ENCODE peak calls at places on chromosomes 12 and 14, in nine cellular contexts. S is KG1; E is T-helper 9 cell; Z is AG20443; T is CD8-positive, alpha-beta memory T cell; N is type B pancreatic cell; Q is iPS-NIHi11; W is GM20000; H is NT2/D1. D is an unnamed sample.

GRCh38 chr14:23644919-23645336 is 8.8 kb downstream of the DHRS2 start:
- DNase-seq in S (no peak), E (no peak), Z (no peak), T (no peak), N (no peak), Q (no peak), W (no peak), H (no peak), D (no peak)

GRCh38 chr12:128069359-128069997 is 197.5 kb upstream of the TMEM132C start:
- DNase-seq in S (peak), E (no peak), Z (peak), T (no peak), N (no peak), Q (peak), W (peak), H (peak), D (no peak)

GRCh38 chr14:24481622-24482324 is 26.3 kb downstream of the CMA1 start:
- DNase-seq in S (no peak), E (peak), Z (peak), T (peak), N (no peak), Q (peak), W (peak), H (peak), D (no peak)

GRCh38 chr12:52327086-52327829 is 6.1 kb upstream of the KRT83 start:
- DNase-seq in S (peak), E (peak), Z (peak), T (peak), N (no peak), Q (peak), W (peak), H (peak), D (peak)

GRCh38 chr14:50059773-50060629 is 56.4 kb downstream of the VCPKMT start:
- DNase-seq in S (no peak), E (no peak), Z (no peak), T (no peak), N (no peak), Q (no peak), W (no peak), H (no peak), D (no peak)

GRCh38 chr12:121132601-121133481 is at the start of gene P2RX7:
- DNase-seq in S (peak), E (peak), Z (peak), T (peak), N (no peak), Q (peak), W (peak), H (no peak), D (peak)

GRCh38 chr12:128654462-128654861 is 169.3 kb downstream of the SLC15A4 start:
- DNase-seq in S (no peak), E (no peak), Z (no peak), T (no peak), N (no peak), Q (no peak), W (no peak), H (no peak), D (no peak)

GRCh38 chr12:63911336-63911735 is 66.8 kb downstream of the SRGAP1 start:
- DNase-seq in S (no peak), E (no peak), Z (no peak), T (no peak), N (no peak), Q (no peak), W (no peak), H (no peak), D (no peak)

GRCh38 chr14:71467419-71467818 is 464.8 kb upstream of the RGS6 start:
- DNase-seq in S (no peak), E (no peak), Z (peak), T (no peak), N (no peak), Q (no peak), W (no peak), H (no peak), D (no peak)

GRCh38 chr12:105995986-105996385 is 142.8 kb downstream of the NUAK1 start:
- DNase-seq in S (no peak), E (no peak), Z (peak), T (no peak), N (no peak), Q (no peak), W (no peak), H (no peak), D (no peak)

GRCh38 chr14:94025720-94026119 is 420 bp upstream of the OTUB2 start:
- DNase-seq in S (no peak), E (no peak), Z (no peak), T (no peak), N (no peak), Q (no peak), W (no peak), H (no peak), D (peak)

GRCh38 chr12:56231184-56231582 is 1.3 kb downstream of the SLC39A5 start:
- DNase-seq in S (no peak), E (no peak), Z (no peak), T (no peak), N (no peak), Q (no peak), W (no peak), H (no peak), D (no peak)

GRCh38 chr12:132333273-132333672 is 3.9 kb upstream of the GALNT9 start:
- DNase-seq in S (no peak), E (no peak), Z (no peak), T (no peak), N (no peak), Q (no peak), W (no peak), H (no peak), D (no peak)

GRCh38 chr12:59928416-59928815 is 332.6 kb downstream of the SLC16A7 start:
- DNase-seq in S (no peak), E (no peak), Z (no peak), T (no peak), N (no peak), Q (no peak), W (no peak), H (no peak), D (no peak)

GRCh38 chr14:78398216-78398615 is 228.0 kb downstream of the NRXN3 start:
- DNase-seq in S (no peak), E (no peak), Z (no peak), T (no peak), N (no peak), Q (no peak), W (no peak), H (no peak), D (no peak)

GRCh38 chr14:50015708-50016107 is 100.7 kb downstream of the VCPKMT start:
- DNase-seq in S (no peak), E (no peak), Z (no peak), T (no peak), N (no peak), Q (no peak), W (no peak), H (no peak), D (no peak)

GRCh38 chr14:35944847-35945246 is 118.7 kb downstream of the BRMS1L start:
- DNase-seq in S (no peak), E (no peak), Z (no peak), T (peak), N (no peak), Q (peak), W (peak), H (no peak), D (no peak)

GRCh38 chr12:131264625-131265024 is 310.9 kb downstream of the ADGRD1 start:
- DNase-seq in S (no peak), E (no peak), Z (no peak), T (no peak), N (no peak), Q (no peak), W (no peak), H (no peak), D (no peak)